ENCODE peak calls at places on chromosomes 5 and 9, in six cellular contexts. J is uterus, Q is heart left ventricle, K is aorta, Z is psoas muscle, T is body of pancreas. U is an unnamed sample. For H3K36me3, the result is how much of the 10 kb centered on the place peaks cover.

GRCh38 chr5:173639-174600 is 17.4 kb upstream of the LRRC14B start:
- DNase-seq in Z (peak), J (no peak), K (peak), Q (no peak), T (no peak), U (no peak)

GRCh38 chr9:91089405-91090131 is 272.1 kb downstream of the AUH start:
- DNase-seq in K (no peak), Q (no peak), Z (no peak), T (peak), J (no peak), U (peak)

GRCh38 chr5:106959447-106959846 is 711.3 kb downstream of the EFNA5 start:
- DNase-seq in Z (no peak), Q (no peak), K (no peak), T (no peak), J (no peak), U (no peak)

GRCh38 chr9:82456621-82457020 is 468.0 kb downstream of the SPATA31D1 start:
- DNase-seq in J (no peak), T (no peak), Z (no peak), Q (no peak), K (no peak), U (no peak)

GRCh38 chr9:73151653-73152382 is at the start of gene ANXA1:
- DNase-seq in J (no peak), T (no peak), K (no peak), Z (no peak), Q (no peak), U (no peak)

GRCh38 chr5:136080483-136081180 is 51.8 kb downstream of the TGFBI start:
- DNase-seq in K (peak), Q (peak), T (peak), J (peak), Z (peak), U (peak)

GRCh38 chr5:135193213-135194125 is 159.4 kb upstream of the PITX1 start:
- DNase-seq in Z (no peak), K (no peak), Q (no peak), J (no peak), T (no peak), U (peak)

GRCh38 chr5:16179511-16179935 is at the start of gene MARCHF11:
- DNase-seq in J (no peak), Q (peak), K (peak), Z (no peak), T (peak), U (peak)

GRCh38 chr5:958701-959571 is 49.7 kb upstream of the NKD2 start:
- DNase-seq in T (peak), Q (no peak), Z (peak), K (peak), J (peak), U (no peak)

GRCh38 chr5:177973066-177973635 is 22.9 kb downstream of the PROP1 start:
- DNase-seq in Q (no peak), Z (no peak), K (no peak), J (no peak), T (no peak), U (no peak)

GRCh38 chr5:160693831-160694473 is 158.1 kb downstream of the ATP10B start:
- DNase-seq in T (no peak), J (no peak), K (no peak), Z (no peak), Q (no peak), U (no peak)

GRCh38 chr5:115947260-115947659 is 15.0 kb upstream of the LVRN start:
- DNase-seq in Z (no peak), Q (no peak), T (no peak), K (no peak), J (no peak), U (no peak)

GRCh38 chr9:137300607-137301085 is 1.4 kb downstream of the NRARP start:
- DNase-seq in Q (peak), Z (no peak), K (no peak), T (peak), J (no peak), U (no peak)

GRCh38 chr9:122332643-122333042 is 38.2 kb upstream of the PTGS1 start:
- DNase-seq in Q (no peak), J (no peak), T (no peak), K (no peak), Z (no peak), U (no peak)

GRCh38 chr9:122331523-122331927 is 39.3 kb upstream of the PTGS1 start:
- DNase-seq in K (no peak), J (no peak), Z (no peak), T (no peak), Q (no peak), U (no peak)

GRCh38 chr9:122332083-122332482 is 38.7 kb upstream of the PTGS1 start:
- DNase-seq in Z (no peak), T (no peak), K (no peak), Q (no peak), J (peak), U (no peak)

GRCh38 chr9:122334916-122335315 is 35.9 kb upstream of the PTGS1 start:
- DNase-seq in T (no peak), K (no peak), Q (no peak), J (no peak), Z (no peak), U (no peak)

GRCh38 chr9:122333169-122333808 is 37.5 kb upstream of the PTGS1 start:
- DNase-seq in Q (no peak), K (no peak), Z (no peak), J (no peak), T (no peak), U (no peak)
- H3K36me3 ChIP-seq in Q (under half), K (under half), Z (under half), J (under half), T (under half), U (under half)

GRCh38 chr9:35236692-35237091 is 74.9 kb downstream of the UNC13B start:
- DNase-seq in J (no peak), Q (no peak), Z (no peak), K (no peak), T (no peak), U (no peak)
- H3K27ac ChIP-seq in J (no peak), Q (no peak), Z (no peak), K (no peak), T (no peak), U (no peak)

GRCh38 chr9:97501972-97502221 is 431 bp downstream of the TMOD1 start:
- DNase-seq in K (no peak), T (no peak), Z (no peak), Q (no peak), J (no peak), U (no peak)

GRCh38 chr9:97502222-97502983 is 937 bp downstream of the TMOD1 start:
- DNase-seq in Q (peak), J (peak), K (no peak), Z (peak), T (peak), U (peak)

GRCh38 chr9:97500765-97501176 is 695 bp upstream of the TMOD1 start:
- DNase-seq in J (no peak), Q (no peak), Z (no peak), T (no peak), K (no peak), U (no peak)

GRCh38 chr9:97500263-97500662 is 1.2 kb upstream of the TMOD1 start:
- DNase-seq in T (no peak), J (no peak), K (no peak), Z (no peak), Q (no peak), U (no peak)

GRCh38 chr9:97501177-97501971 is at the start of gene TMOD1:
- DNase-seq in Z (peak), Q (peak), K (peak), T (peak), J (peak), U (peak)
- H3K36me3 ChIP-seq in Z (under half), Q (under half), K (under half), T (under half), J (under half), U (under half)

GRCh38 chr9:128405780-128406171 is 14.9 kb upstream of the CERCAM start:
- DNase-seq in Q (no peak), J (no peak), K (no peak), Z (no peak), T (no peak), U (no peak)

GRCh38 chr9:128408963-128409431 is 11.7 kb upstream of the CERCAM start:
- DNase-seq in J (no peak), Q (no peak), T (no peak), Z (no peak), K (no peak), U (no peak)

GRCh38 chr9:128406848-128407391 is 13.7 kb upstream of the CERCAM start:
- DNase-seq in T (no peak), Q (no peak), J (no peak), Z (no peak), K (no peak), U (no peak)

GRCh38 chr9:128404579-128404978 is 16.1 kb upstream of the CERCAM start:
- DNase-seq in Q (no peak), J (no peak), T (no peak), K (no peak), Z (no peak), U (no peak)

DNA sequence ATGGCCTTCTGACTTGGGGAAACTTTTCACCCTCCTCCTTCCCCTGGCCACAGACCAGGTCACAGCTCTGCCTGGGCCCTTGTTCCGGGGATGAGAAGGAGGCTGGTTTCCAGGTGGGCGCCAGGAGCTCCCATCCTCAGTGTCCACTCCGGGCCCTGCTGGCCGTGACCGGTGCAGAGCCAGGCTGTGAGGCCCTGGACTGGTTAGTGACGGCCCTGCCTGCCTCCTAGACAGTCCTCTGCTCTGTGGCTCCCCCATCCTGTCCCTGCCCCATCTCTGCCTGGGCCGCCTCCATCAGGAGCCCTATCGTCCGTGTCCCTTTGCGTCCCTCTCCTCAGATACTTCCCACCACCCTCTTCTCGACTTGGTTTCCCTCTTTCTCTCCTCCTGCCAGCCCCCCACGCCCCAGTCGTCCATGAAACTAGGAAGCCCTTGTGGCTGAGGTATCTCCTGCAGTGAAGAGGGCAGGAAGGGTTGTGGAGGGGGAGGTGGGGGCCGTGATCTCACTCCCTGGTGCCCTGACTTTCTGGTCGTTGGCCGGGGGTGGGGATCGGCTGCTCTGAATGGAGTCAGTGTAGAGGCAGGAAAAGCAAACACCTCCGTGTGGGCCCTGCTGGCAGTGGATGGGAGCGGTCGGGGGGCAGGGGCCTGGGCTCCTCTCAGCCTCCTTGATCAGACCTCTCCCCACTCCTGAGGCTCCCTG is 15.4 kb upstream of the CERCAM start:
- DNase-seq in Q (no peak), Z (no peak), J (no peak), K (no peak), T (no peak), U (no peak)
- H3K27ac ChIP-seq in Q (no peak), Z (no peak), J (no peak), K (no peak), T (no peak), U (no peak)

DNA sequence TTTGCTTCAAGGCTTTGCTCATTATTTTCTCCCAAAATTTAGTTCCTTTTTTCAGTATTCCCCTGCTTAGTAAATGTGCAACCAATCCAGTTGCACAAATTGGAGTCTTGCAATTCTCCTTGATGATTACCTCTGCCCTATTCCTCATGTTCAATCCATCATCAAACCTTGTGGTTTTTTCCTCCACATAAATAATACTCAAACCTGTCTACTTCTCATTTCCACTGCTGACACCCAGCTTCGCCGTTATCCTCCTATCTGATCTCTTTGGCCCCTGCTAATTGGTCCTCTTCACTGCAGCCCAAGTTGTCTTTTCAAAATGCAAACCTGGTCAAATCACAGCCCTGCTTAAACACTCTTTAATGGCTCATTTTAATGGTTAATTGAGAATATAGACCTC is 296.4 kb downstream of the CWC27 start:
- DNase-seq in Q (no peak), T (no peak), Z (no peak), K (no peak), J (no peak), U (no peak)
- H3K36me3 ChIP-seq in Q (under half), T (under half), Z (under half), K (under half), J (under half), U (under half)

DNA sequence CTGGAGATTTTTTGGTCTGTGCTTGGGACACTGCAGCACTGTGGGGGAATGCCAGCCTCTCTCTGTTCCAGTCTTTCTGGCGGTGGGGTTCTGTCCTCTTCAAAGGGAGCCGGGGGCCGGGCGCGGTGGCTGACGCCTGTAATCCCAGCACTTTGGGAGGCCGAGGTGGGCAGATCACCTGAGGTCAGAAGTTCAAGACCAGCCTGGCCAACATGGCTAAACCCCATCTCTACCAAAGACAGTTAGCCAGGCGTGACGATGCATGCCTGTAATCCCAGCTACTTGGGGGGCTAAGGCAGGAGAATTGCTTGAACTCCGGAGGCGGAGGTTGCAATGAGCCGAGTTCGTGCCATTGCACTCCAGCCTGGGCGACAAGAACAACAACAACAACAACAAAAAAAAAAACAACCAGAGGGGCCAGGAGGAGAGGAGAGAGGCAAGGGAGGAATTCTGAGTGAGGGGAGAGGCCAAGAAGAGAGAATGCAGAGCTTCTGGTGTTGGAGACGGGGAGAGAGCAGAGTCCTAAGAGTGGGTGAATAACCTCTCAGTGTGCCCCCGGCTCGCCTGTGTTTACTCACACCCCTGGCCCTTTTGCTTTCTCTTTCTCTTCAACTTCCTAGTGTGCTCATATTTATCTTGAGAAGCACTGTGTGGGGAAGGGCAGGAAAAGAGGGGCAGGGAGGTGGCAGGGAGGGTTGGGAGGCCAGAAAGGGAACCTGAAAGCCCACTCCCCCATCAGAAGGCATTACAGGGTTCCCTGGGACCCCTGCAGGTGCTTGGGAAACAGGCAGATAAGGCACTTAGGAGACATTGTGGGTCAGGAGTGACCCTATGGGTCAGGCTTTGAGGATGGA is 3.2 kb upstream of the SET start:
- DNase-seq in K (peak), Q (no peak), J (no peak), Z (no peak), T (no peak), U (no peak)
- H3K27ac ChIP-seq in K (no peak), Q (no peak), J (no peak), Z (no peak), T (no peak), U (no peak)

GRCh38 chr9:131121346-131121745 is 4.0 kb upstream of the NUP214 start:
- DNase-seq in J (no peak), Z (no peak), T (peak), Q (no peak), K (peak), U (no peak)

GRCh38 chr9:131119600-131119999 is 5.8 kb upstream of the NUP214 start:
- DNase-seq in K (peak), J (no peak), Q (no peak), Z (no peak), T (no peak), U (no peak)

GRCh38 chr9:131117762-131118145 is 7.6 kb upstream of the NUP214 start:
- DNase-seq in K (peak), J (no peak), Q (no peak), Z (no peak), T (no peak), U (no peak)

GRCh38 chr9:131122158-131122557 is 3.2 kb upstream of the NUP214 start:
- DNase-seq in K (no peak), T (no peak), Q (no peak), J (no peak), Z (no peak), U (no peak)

GRCh38 chr9:131120620-131121228 is 4.7 kb upstream of the NUP214 start:
- DNase-seq in Q (no peak), J (no peak), K (peak), T (no peak), Z (no peak), U (no peak)
- H3K36me3 ChIP-seq in Q (under half), J (under half), K (under half), T (under half), Z (under half), U (under half)

GRCh38 chr5:102855684-102856373 is 100.7 kb downstream of the PAM start:
- DNase-seq in K (no peak), Z (no peak), T (no peak), J (no peak), Q (no peak), U (no peak)
- H3K27ac ChIP-seq in K (no peak), Z (no peak), T (no peak), J (peak), Q (peak), U (no peak)

DNA sequence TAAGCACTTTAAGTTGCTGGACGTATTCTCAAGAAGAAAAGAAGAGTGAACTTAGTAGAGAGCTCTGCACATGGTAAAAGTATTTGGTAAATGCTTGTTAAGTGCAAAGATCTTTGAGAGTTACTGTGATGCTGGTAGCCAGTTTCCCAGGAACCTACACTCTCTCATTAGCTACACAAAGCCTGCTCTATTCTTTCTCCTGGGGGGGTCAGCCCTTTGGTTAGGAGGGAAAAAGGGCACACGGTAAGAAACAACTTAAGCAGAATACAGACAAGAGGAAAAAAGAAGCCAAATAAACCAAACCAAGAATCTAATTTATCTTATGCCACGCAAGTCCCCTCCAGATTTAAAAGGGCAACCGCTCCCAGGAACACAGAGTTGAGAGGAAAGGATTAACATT is 1100.1 kb upstream of the CDH10 start:
- DNase-seq in Z (no peak), Q (no peak), J (no peak), K (no peak), T (no peak), U (no peak)
- H3K36me3 ChIP-seq in Z (under half), Q (under half), J (under half), K (under half), T (under half), U (under half)